ENCODE peak calls at places on chromosomes 6 and 20, in eight cellular contexts. One of them, this sample, is unnamed.

GRCh38 chr20:24936526-24937407 is 12.3 kb upstream of the CST7 start:
- DNase-seq in fibroblast of lung: no peak
- DNase-seq in mesendoderm: no peak
- DNase-seq in heart left ventricle: no peak
- DNase-seq in sigmoid colon: peak; percentile 48
- DNase-seq in A549: no peak
- DNase-seq in small intestine: no peak
- DNase-seq in heart right ventricle: no peak
- DNase-seq in this sample: no peak

GRCh38 chr6:1382331-1382882 is 7.0 kb upstream of the FOXF2 start:
- DNase-seq in sigmoid colon: no peak
- DNase-seq in heart left ventricle: no peak
- DNase-seq in small intestine: no peak
- DNase-seq in heart right ventricle: no peak
- DNase-seq in fibroblast of lung: no peak
- DNase-seq in A549: no peak
- DNase-seq in mesendoderm: peak; percentile 69
- DNase-seq in this sample: no peak

GRCh38 chr6:156698239-156699016 is 78.8 kb upstream of the ARID1B start:
- DNase-seq in A549: no peak
- DNase-seq in fibroblast of lung: no peak
- DNase-seq in heart left ventricle: no peak
- DNase-seq in small intestine: no peak
- DNase-seq in mesendoderm: no peak
- DNase-seq in sigmoid colon: no peak
- DNase-seq in heart right ventricle: no peak
- DNase-seq in this sample: no peak

GRCh38 chr6:139016337-139017213 is 12.0 kb upstream of the ABRACL start:
- DNase-seq in mesendoderm: no peak
- DNase-seq in A549: no peak
- DNase-seq in small intestine: no peak
- DNase-seq in sigmoid colon: no peak
- DNase-seq in fibroblast of lung: no peak
- DNase-seq in heart left ventricle: no peak
- DNase-seq in heart right ventricle: no peak
- DNase-seq in this sample: no peak

GRCh38 chr6:83252717-83253116 is 59.6 kb downstream of the RWDD2A start:
- DNase-seq in heart left ventricle: no peak
- DNase-seq in heart right ventricle: no peak
- DNase-seq in small intestine: no peak
- DNase-seq in fibroblast of lung: peak; percentile 75
- DNase-seq in mesendoderm: peak; percentile 59
- DNase-seq in A549: no peak
- DNase-seq in sigmoid colon: no peak
- DNase-seq in this sample: no peak

GRCh38 chr6:75149253-75149652 is 56.6 kb downstream of the COL12A1 start:
- DNase-seq in fibroblast of lung: peak; percentile 74
- DNase-seq in small intestine: no peak
- DNase-seq in sigmoid colon: no peak
- DNase-seq in A549: no peak
- DNase-seq in heart left ventricle: no peak
- DNase-seq in heart right ventricle: no peak
- DNase-seq in mesendoderm: no peak
- DNase-seq in this sample: no peak

GRCh38 chr6:168314948-168315347 is 4.6 kb downstream of the DACT2 start:
- DNase-seq in A549: peak; percentile 23
- DNase-seq in small intestine: no peak
- DNase-seq in heart left ventricle: no peak
- DNase-seq in mesendoderm: no peak
- DNase-seq in heart right ventricle: no peak
- DNase-seq in fibroblast of lung: peak; percentile 4
- DNase-seq in sigmoid colon: no peak
- DNase-seq in this sample: no peak

GRCh38 chr6:81801489-81801888 is 49.0 kb upstream of the TENT5A start:
- DNase-seq in heart left ventricle: no peak
- DNase-seq in small intestine: no peak
- DNase-seq in heart right ventricle: no peak
- DNase-seq in mesendoderm: peak; percentile 83
- DNase-seq in sigmoid colon: no peak
- DNase-seq in fibroblast of lung: no peak
- DNase-seq in A549: no peak
- DNase-seq in this sample: no peak

GRCh38 chr6:81774542-81774941 is 22.1 kb upstream of the TENT5A start:
- DNase-seq in sigmoid colon: no peak
- DNase-seq in heart right ventricle: no peak
- DNase-seq in mesendoderm: no peak
- DNase-seq in small intestine: peak; percentile 31
- DNase-seq in fibroblast of lung: no peak
- DNase-seq in A549: peak; percentile 17
- DNase-seq in heart left ventricle: no peak
- DNase-seq in this sample: no peak

GRCh38 chr6:21748343-21749063 is 155.0 kb downstream of the SOX4 start:
- DNase-seq in small intestine: peak; percentile 5
- DNase-seq in A549: no peak
- DNase-seq in heart right ventricle: no peak
- DNase-seq in heart left ventricle: no peak
- DNase-seq in mesendoderm: peak; percentile 60
- DNase-seq in fibroblast of lung: peak; percentile 82
- DNase-seq in sigmoid colon: no peak
- DNase-seq in this sample: no peak

GRCh38 chr6:45613678-45614077 is 235.9 kb upstream of the SUPT3H start:
- DNase-seq in fibroblast of lung: no peak
- DNase-seq in heart right ventricle: peak; percentile 38
- DNase-seq in sigmoid colon: peak; percentile 79
- DNase-seq in small intestine: no peak
- DNase-seq in mesendoderm: no peak
- DNase-seq in heart left ventricle: peak; percentile 42
- DNase-seq in A549: no peak
- DNase-seq in this sample: no peak

GRCh38 chr6:34152806-34153565 is 7.1 kb upstream of the GRM4 start:
- DNase-seq in A549: no peak
- DNase-seq in mesendoderm: no peak
- DNase-seq in fibroblast of lung: no peak
- DNase-seq in small intestine: no peak
- DNase-seq in heart right ventricle: no peak
- DNase-seq in heart left ventricle: no peak
- DNase-seq in sigmoid colon: peak; percentile 46
- DNase-seq in this sample: no peak

GRCh38 chr6:30326446-30327231 is at the start of gene TRIM39:
- DNase-seq in sigmoid colon: peak; percentile 92
- DNase-seq in A549: peak; percentile 79
- DNase-seq in heart right ventricle: peak; percentile 86
- DNase-seq in heart left ventricle: peak; percentile 86
- DNase-seq in mesendoderm: peak; percentile 86
- DNase-seq in small intestine: peak; percentile 89
- DNase-seq in fibroblast of lung: peak; percentile 81
- DNase-seq in this sample: peak; percentile 85

GRCh38 chr6:32110632-32111031 is 1.5 kb upstream of the TNXB start:
- DNase-seq in heart left ventricle: peak; percentile 58
- DNase-seq in heart right ventricle: peak; percentile 46
- DNase-seq in mesendoderm: no peak
- DNase-seq in A549: no peak
- DNase-seq in small intestine: no peak
- DNase-seq in fibroblast of lung: no peak
- DNase-seq in sigmoid colon: peak; percentile 78
- DNase-seq in this sample: no peak

GRCh38 chr6:153511896-153512496 is 380.9 kb upstream of the RGS17 start:
- DNase-seq in mesendoderm: peak; percentile 55
- DNase-seq in A549: peak; percentile 23
- DNase-seq in small intestine: peak; percentile 36
- DNase-seq in sigmoid colon: no peak
- DNase-seq in heart right ventricle: no peak
- DNase-seq in heart left ventricle: no peak
- DNase-seq in fibroblast of lung: peak; percentile 14
- DNase-seq in this sample: no peak

GRCh38 chr20:52943185-52943841 is 28.8 kb upstream of the TSHZ2 start:
- DNase-seq in A549: no peak
- DNase-seq in heart right ventricle: no peak
- DNase-seq in heart left ventricle: no peak
- DNase-seq in fibroblast of lung: peak; percentile 52
- DNase-seq in small intestine: peak; percentile 67
- DNase-seq in sigmoid colon: no peak
- DNase-seq in mesendoderm: peak; percentile 19
- DNase-seq in this sample: no peak

GRCh38 chr6:159168536-159169192 is 536 bp upstream of the FNDC1 start:
- DNase-seq in mesendoderm: peak; percentile 87
- DNase-seq in fibroblast of lung: peak; percentile 54
- DNase-seq in A549: peak; percentile 48
- DNase-seq in heart right ventricle: peak; percentile 17
- DNase-seq in small intestine: no peak
- DNase-seq in heart left ventricle: peak; percentile 61
- DNase-seq in sigmoid colon: peak; percentile 85
- DNase-seq in this sample: no peak

GRCh38 chr20:10565191-10565921 is 108.4 kb downstream of the JAG1 start:
- DNase-seq in mesendoderm: peak; percentile 65
- DNase-seq in sigmoid colon: no peak
- DNase-seq in heart right ventricle: no peak
- DNase-seq in small intestine: peak; percentile 75
- DNase-seq in A549: peak; percentile 63
- DNase-seq in fibroblast of lung: peak; percentile 88
- DNase-seq in heart left ventricle: no peak
- DNase-seq in this sample: no peak

GRCh38 chr20:52056203-52057062 is 135.1 kb downstream of the ZFP64 start:
- DNase-seq in heart right ventricle: no peak
- DNase-seq in heart left ventricle: no peak
- DNase-seq in A549: peak; percentile 46
- DNase-seq in fibroblast of lung: peak; percentile 95
- DNase-seq in sigmoid colon: no peak
- DNase-seq in small intestine: no peak
- DNase-seq in mesendoderm: no peak
- DNase-seq in this sample: no peak

GRCh38 chr6:32973934-32974333 is 5.5 kb downstream of the BRD2 start:
- DNase-seq in heart left ventricle: no peak
- DNase-seq in fibroblast of lung: peak; percentile 64
- DNase-seq in A549: peak; percentile 48
- DNase-seq in small intestine: peak; percentile 53
- DNase-seq in sigmoid colon: no peak
- DNase-seq in mesendoderm: no peak
- DNase-seq in heart right ventricle: no peak
- DNase-seq in this sample: no peak

GRCh38 chr6:108720798-108721197 is 127.4 kb upstream of the ARMC2 start:
- DNase-seq in heart left ventricle: no peak
- DNase-seq in sigmoid colon: no peak
- DNase-seq in fibroblast of lung: no peak
- DNase-seq in mesendoderm: no peak
- DNase-seq in A549: no peak
- DNase-seq in small intestine: no peak
- DNase-seq in heart right ventricle: no peak
- DNase-seq in this sample: no peak

GRCh38 chr20:24157213-24157612 is 168.6 kb upstream of the GGTLC1 start:
- DNase-seq in A549: no peak
- DNase-seq in mesendoderm: no peak
- DNase-seq in heart right ventricle: no peak
- DNase-seq in small intestine: no peak
- DNase-seq in fibroblast of lung: no peak
- DNase-seq in heart left ventricle: no peak
- DNase-seq in sigmoid colon: no peak
- DNase-seq in this sample: peak; percentile 29

GRCh38 chr6:88490195-88490594 is 324.0 kb upstream of the CNR1 start:
- DNase-seq in sigmoid colon: no peak
- DNase-seq in small intestine: no peak
- DNase-seq in fibroblast of lung: no peak
- DNase-seq in A549: no peak
- DNase-seq in mesendoderm: no peak
- DNase-seq in heart right ventricle: no peak
- DNase-seq in heart left ventricle: no peak
- DNase-seq in this sample: no peak
- H3K4me3 ChIP-seq in sigmoid colon: no peak overlapping the region
- H3K4me3 ChIP-seq in small intestine: no peak overlapping the region
- H3K4me3 ChIP-seq in fibroblast of lung: no peak overlapping the region
- H3K4me3 ChIP-seq in A549: no peak overlapping the region
- H3K4me3 ChIP-seq in mesendoderm: no peak overlapping the region
- H3K4me3 ChIP-seq in heart right ventricle: no peak overlapping the region
- H3K4me3 ChIP-seq in heart left ventricle: no peak overlapping the region
- H3K4me3 ChIP-seq in this sample: no peak overlapping the region

GRCh38 chr6:151063339-151063738 is 176.4 kb upstream of the AKAP12 start:
- DNase-seq in fibroblast of lung: peak; percentile 96
- DNase-seq in A549: no peak
- DNase-seq in sigmoid colon: no peak
- DNase-seq in mesendoderm: no peak
- DNase-seq in heart right ventricle: no peak
- DNase-seq in small intestine: no peak
- DNase-seq in heart left ventricle: no peak
- DNase-seq in this sample: no peak
- H3K27ac ChIP-seq in fibroblast of lung: no peak overlapping the region
- H3K27ac ChIP-seq in A549: peak overlapping the region; percentile 90
- H3K27ac ChIP-seq in sigmoid colon: no peak overlapping the region
- H3K27ac ChIP-seq in mesendoderm: no peak overlapping the region
- H3K27ac ChIP-seq in heart right ventricle: no peak overlapping the region
- H3K27ac ChIP-seq in small intestine: no peak overlapping the region
- H3K27ac ChIP-seq in heart left ventricle: no peak overlapping the region
- H3K27ac ChIP-seq in this sample: no peak overlapping the region

DNA sequence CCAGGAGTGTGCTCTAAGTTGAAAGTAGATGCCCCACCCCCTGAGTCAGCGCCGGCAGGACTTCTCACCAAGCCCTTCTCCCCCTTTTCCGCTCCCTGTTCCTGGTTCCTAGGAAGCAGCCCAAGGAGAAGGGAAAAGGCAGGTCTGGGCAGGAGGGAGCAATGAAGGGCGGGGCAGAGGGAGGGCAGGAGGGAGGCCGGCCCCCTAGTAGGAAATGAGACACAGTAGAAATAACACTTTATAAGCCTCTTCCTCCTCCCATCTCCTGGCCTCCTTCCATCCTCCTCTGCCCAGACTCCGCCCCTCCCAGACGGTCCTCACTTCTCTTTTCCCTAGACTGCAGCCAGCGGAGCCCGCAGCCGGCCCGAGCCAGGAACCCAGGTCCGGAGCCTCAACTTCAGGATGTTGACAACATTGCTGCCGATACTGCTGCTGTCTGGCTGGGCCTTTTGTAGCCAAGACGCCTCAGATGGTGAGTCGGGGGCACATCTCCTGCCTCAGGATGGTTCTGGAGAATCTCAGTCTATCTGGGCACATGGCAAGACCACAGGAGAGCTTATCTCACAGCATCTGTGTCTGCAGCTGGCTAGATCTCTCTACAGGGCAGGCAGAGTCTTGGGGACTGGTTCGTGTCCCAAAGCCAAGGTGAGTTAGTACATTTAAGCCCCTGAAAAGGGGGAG is at the start of gene PROCR:
- DNase-seq in mesendoderm: peak; percentile 94
- DNase-seq in heart right ventricle: peak; percentile 91
- DNase-seq in small intestine: peak; percentile 95
- DNase-seq in sigmoid colon: peak; percentile 95
- DNase-seq in heart left ventricle: peak; percentile 91
- DNase-seq in fibroblast of lung: peak; percentile 95
- DNase-seq in A549: peak; percentile 96
- DNase-seq in this sample: no peak
- H3K4me3 ChIP-seq in mesendoderm: no peak within 1 kb of the TSS
- H3K4me3 ChIP-seq in heart right ventricle: peak within 1 kb of the TSS; percentile 42
- H3K4me3 ChIP-seq in small intestine: no peak within 1 kb of the TSS
- H3K4me3 ChIP-seq in sigmoid colon: peak within 1 kb of the TSS; percentile 44
- H3K4me3 ChIP-seq in heart left ventricle: peak within 1 kb of the TSS; percentile 53
- H3K4me3 ChIP-seq in fibroblast of lung: peak within 1 kb of the TSS; percentile 64
- H3K4me3 ChIP-seq in A549: peak within 1 kb of the TSS; percentile 61
- H3K4me3 ChIP-seq in this sample: peak within 1 kb of the TSS; percentile 27

DNA sequence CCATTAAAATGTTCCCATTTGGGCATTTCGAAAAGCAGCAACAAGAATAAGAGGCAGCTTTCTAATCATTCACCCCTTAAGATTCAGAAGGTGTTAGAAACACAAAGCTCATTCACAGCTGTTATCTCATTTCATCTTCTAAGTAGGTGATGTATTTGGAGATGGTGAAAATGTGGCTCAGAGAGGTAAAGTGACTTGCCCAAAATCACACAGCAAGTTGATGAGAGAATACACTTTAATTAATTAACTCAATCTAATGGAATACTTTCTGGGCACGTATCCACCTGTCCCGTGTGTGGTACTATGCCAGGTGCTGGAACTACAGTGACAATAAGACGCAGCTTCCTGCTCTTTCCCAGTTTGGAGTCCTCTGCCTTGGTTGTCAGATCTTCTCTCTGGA is 147.4 kb upstream of the LRFN2 start:
- DNase-seq in mesendoderm: no peak
- DNase-seq in small intestine: no peak
- DNase-seq in A549: no peak
- DNase-seq in heart left ventricle: no peak
- DNase-seq in fibroblast of lung: no peak
- DNase-seq in sigmoid colon: no peak
- DNase-seq in heart right ventricle: no peak
- DNase-seq in this sample: no peak
- H3K27ac ChIP-seq in mesendoderm: no peak overlapping the region
- H3K27ac ChIP-seq in small intestine: no peak overlapping the region
- H3K27ac ChIP-seq in A549: no peak overlapping the region
- H3K27ac ChIP-seq in heart left ventricle: no peak overlapping the region
- H3K27ac ChIP-seq in fibroblast of lung: no peak overlapping the region
- H3K27ac ChIP-seq in sigmoid colon: no peak overlapping the region
- H3K27ac ChIP-seq in heart right ventricle: no peak overlapping the region
- H3K27ac ChIP-seq in this sample: no peak overlapping the region

This sample was measured in CD8-positive, alpha-beta memory T cell.